ENCODE peak calls at places on chromosomes 13 and 19, in nine cellular contexts. O is anterior cingulate cortex; F is GM23338; L is ovary; C is ecto neural progenitor cell; A is aorta; U is HAP-1; K is CD8-positive, alpha-beta memory T cell; T is fibroblast of the aortic adventitia. Q is an unnamed sample.
A peak's percentile ranks its signal among the peaks of the same experiment; 100 is the strongest.

GRCh38 chr19:13037161-13037560 is 41.9 kb downstream of the NFIX start:
- DNase-seq in O (no peak), F (no peak), U (no peak), L (no peak), T (peak; percentile 85), A (peak; percentile 83), K (no peak), C (no peak), Q (peak; percentile 51)

GRCh38 chr13:21074601-21075302 is 13.4 kb upstream of the LATS2 start:
- DNase-seq in T (peak; percentile 60), C (no peak), K (no peak), A (no peak), F (no peak), O (no peak), U (no peak), L (peak; percentile 29), Q (no peak)

GRCh38 chr13:32530841-32531253 is 7.7 kb downstream of the N4BP2L2 start:
- DNase-seq in L (no peak), K (no peak), A (no peak), O (no peak), T (peak; percentile 79), U (no peak), F (peak; percentile 1), C (no peak), Q (no peak)

GRCh38 chr19:54478677-54479266 is 5.7 kb upstream of the CDC42EP5 start:
- DNase-seq in C (peak; percentile 79), F (peak; percentile 93), O (no peak), K (no peak), A (peak; percentile 41), T (peak; percentile 56), U (peak; percentile 66), L (no peak), Q (peak; percentile 83)

GRCh38 chr19:2627319-2627829 is 75.1 kb downstream of the GNG7 start:
- DNase-seq in T (peak; percentile 97), U (no peak), F (no peak), O (peak; percentile 75), A (peak; percentile 94), K (no peak), L (peak; percentile 65), C (no peak), Q (no peak)

GRCh38 chr19:12611361-12611699 is 610 bp downstream of the ZNF791 start:
- DNase-seq in C (peak; percentile 73), A (peak; percentile 89), F (peak; percentile 72), T (peak; percentile 78), L (peak; percentile 72), U (peak; percentile 90), K (no peak), O (peak; percentile 63), Q (peak; percentile 86)

GRCh38 chr19:36497001-36497400 is 7.6 kb upstream of the ZNF566 start:
- DNase-seq in U (no peak), C (no peak), F (peak; percentile 14), O (no peak), K (no peak), L (no peak), T (no peak), A (no peak), Q (no peak)

GRCh38 chr19:14167013-14167593 is 30.7 kb upstream of the ASF1B start:
- DNase-seq in O (no peak), F (no peak), A (no peak), U (no peak), C (no peak), L (no peak), T (no peak), K (no peak), Q (no peak)

Q was measured in endodermal cell.